ENCODE peak calls at places on chromosomes 7 and 10, in six cellular contexts. V is dorsolateral prefrontal cortex, N is uterus, L is cardiac muscle cell, T is AG04450, P is right lobe of liver. M is an unnamed sample.

GRCh38 chr10:16481052-16481728 is 40.5 kb downstream of the C1QL3 start:
- DNase-seq in V (no peak), L (peak; percentile 8), P (no peak), T (no peak), N (no peak), M (no peak)

GRCh38 chr7:29457565-29457971 is 106.1 kb upstream of the PRR15 start:
- DNase-seq in L (peak; percentile 41), N (peak; percentile 21), P (no peak), T (no peak), V (peak; percentile 46), M (no peak)

GRCh38 chr7:74452748-74453320 is 872 bp upstream of the GTF2IRD1 start:
- DNase-seq in T (no peak), N (peak; percentile 77), P (peak; percentile 79), V (no peak), L (peak; percentile 36), M (no peak)

GRCh38 chr10:27413831-27414348 is 90.2 kb upstream of the RAB18 start:
- DNase-seq in V (no peak), N (no peak), L (no peak), T (no peak), P (no peak), M (no peak)

GRCh38 chr7:24692592-24692991 is 64.7 kb downstream of the GSDME start:
- DNase-seq in N (no peak), V (no peak), P (no peak), L (no peak), T (no peak), M (no peak)

GRCh38 chr10:91296471-91296870 is 76.0 kb downstream of the PCGF5 start:
- DNase-seq in L (peak; percentile 40), N (no peak), P (no peak), V (no peak), T (no peak), M (no peak)

GRCh38 chr7:110170762-110171161 is 920.2 kb upstream of the LRRN3 start:
- DNase-seq in P (no peak), L (no peak), V (no peak), N (no peak), T (no peak), M (no peak)

GRCh38 chr10:6088721-6089333 is at the start of gene RBM17:
- DNase-seq in L (peak; percentile 99), P (peak; percentile 96), V (peak; percentile 87), N (peak; percentile 98), T (peak; percentile 93), M (peak; percentile 97)

GRCh38 chr10:94546616-94547175 is 1.1 kb downstream of the HELLS start:
- DNase-seq in N (no peak), L (peak; percentile 7), T (no peak), V (no peak), P (no peak), M (no peak)

GRCh38 chr7:107372298-107372697 is 97.6 kb upstream of the GPR22 start:
- DNase-seq in L (no peak), T (no peak), V (no peak), N (no peak), P (no peak), M (no peak)

DNA sequence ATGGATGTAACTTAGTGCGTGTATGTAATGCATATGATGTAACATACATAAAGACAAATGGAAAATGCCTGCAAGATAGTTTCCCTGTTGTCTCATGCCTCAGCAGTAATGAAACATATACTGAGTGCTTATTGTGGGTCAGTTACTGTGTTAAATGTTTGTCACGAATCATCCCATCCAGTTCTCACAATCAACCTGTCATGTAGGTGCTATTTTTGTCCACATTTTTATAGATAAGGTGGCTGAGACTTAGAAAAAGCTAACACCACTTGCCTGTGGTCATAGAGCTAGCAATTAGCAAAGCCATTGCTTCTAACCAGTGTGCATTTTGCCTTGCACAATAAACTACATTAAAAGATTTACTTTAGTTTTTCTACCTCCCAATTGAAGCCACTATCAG is 350.9 kb downstream of the AUTS2 start:
- DNase-seq in P (no peak), L (no peak), V (no peak), N (no peak), T (no peak), M (no peak)
- H3K27ac ChIP-seq in P (no peak overlapping the region), L (peak overlapping the region; percentile 91), V (no peak overlapping the region), N (no peak overlapping the region), T (no peak overlapping the region), M (no peak overlapping the region)

DNA sequence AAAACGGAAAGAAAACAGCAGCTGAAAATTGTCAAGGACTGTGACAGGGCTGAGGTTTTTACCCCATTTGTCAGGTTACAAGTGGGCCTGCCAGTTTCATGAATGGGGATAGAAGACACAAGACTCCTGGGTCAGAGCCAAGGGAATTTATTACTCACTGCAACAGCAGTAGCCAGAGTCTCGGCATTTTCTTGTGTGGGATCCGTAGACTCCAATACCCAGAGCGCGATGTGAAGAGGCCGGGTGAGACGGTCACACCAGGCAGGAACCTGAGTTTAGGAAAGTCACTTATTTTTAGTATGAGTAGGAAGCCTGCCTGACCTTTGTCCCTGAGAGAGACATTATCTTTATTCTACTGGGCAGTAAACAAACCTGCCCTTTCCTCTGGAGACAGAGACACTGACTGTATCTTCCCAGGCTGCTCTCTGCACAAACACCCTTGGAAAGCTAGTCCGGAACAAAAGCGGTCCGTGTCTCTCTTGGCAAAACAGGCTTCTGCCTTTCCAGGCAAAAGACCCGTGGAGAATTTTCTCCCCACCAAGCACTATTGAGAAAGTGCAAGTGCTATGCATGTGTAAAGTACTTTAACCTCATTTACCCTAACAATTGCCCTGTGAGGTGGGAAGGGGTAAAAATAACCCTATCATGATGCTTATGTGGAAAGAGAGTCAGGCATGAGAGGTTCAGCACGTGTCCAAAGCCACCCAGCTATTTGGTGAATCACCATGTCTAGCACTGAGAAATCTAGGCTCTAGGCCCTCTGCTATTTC is 58.4 kb downstream of the JCAD start:
- DNase-seq in T (peak; percentile 68), V (no peak), P (peak; percentile 60), L (peak; percentile 97), N (peak; percentile 65), M (peak; percentile 84)
- H3K4me3 ChIP-seq in T (no peak overlapping the region), V (no peak overlapping the region), P (no peak overlapping the region), L (no peak overlapping the region), N (no peak overlapping the region), M (peak overlapping the region; percentile 42)

DNA sequence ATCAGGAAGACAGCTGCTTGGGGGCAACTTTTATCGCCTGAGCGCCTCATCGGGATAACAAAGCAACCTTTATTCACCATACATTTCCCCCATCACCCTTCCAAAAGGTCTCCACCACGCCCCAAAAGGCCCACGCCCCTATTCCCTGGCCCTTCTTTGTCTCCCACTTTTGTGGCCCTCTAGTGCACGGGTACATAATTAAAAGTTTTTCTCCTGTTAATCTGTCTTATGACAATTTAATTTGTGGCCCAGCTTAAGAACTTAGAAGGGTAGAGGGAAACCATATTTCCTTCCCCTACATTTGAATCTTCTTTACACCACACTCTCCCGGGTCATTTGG is 643 bp downstream of the RP9 start:
- DNase-seq in L (no peak), N (no peak), V (no peak), P (no peak), T (no peak), M (no peak)
- TF ChIP-seq CTCF in L (peak; percentile 18), N (no peak), V (peak; percentile 2), P (peak; percentile 9), T (peak; percentile 11), M (no peak)

GRCh38 chr10:80516506-80517075 is 21.1 kb upstream of the SH2D4B start:
- DNase-seq in L (no peak), N (no peak), T (no peak), P (no peak), V (no peak), M (no peak)
- H3K27ac ChIP-seq in L (no peak overlapping the region), N (peak overlapping the region; percentile 23), T (no peak overlapping the region), P (no peak overlapping the region), V (peak overlapping the region; percentile 64), M (peak overlapping the region; percentile 64)

DNA sequence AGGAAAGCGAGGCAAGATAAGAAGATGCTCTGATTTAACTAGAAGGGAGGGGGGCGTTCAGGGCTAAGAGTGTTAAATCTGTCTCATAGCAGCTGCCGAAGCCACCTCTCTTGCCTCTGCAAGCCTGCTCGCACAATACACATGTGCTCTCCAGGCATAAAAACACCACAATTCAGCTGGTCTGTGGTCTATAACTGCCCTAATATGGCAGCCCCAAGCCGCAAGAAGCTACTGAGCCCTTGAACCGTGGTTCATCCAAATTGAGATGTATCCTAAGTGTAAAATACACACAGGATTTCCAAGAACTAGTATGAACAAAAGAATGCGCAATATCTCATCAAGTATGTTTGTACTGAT is 70.7 kb upstream of the FGFR2 start:
- DNase-seq in N (no peak), P (no peak), V (no peak), L (no peak), T (no peak), M (no peak)
- H3K4me3 ChIP-seq in N (no peak overlapping the region), P (no peak overlapping the region), V (no peak overlapping the region), L (no peak overlapping the region), T (no peak overlapping the region), M (peak overlapping the region; percentile 23)

GRCh38 chr10:78853864-78854263 is 214.9 kb upstream of the ZMIZ1 start:
- DNase-seq in N (no peak), T (no peak), V (no peak), L (no peak), P (no peak), M (no peak)

GRCh38 chr10:78851652-78852051 is 217.1 kb upstream of the ZMIZ1 start:
- DNase-seq in P (no peak), L (no peak), N (no peak), V (no peak), T (no peak), M (peak; percentile 35)

GRCh38 chr10:78852447-78852846 is 216.3 kb upstream of the ZMIZ1 start:
- DNase-seq in N (no peak), P (no peak), T (no peak), L (no peak), V (no peak), M (no peak)

GRCh38 chr10:78850611-78851010 is 218.2 kb upstream of the ZMIZ1 start:
- DNase-seq in V (no peak), N (no peak), L (no peak), T (no peak), P (peak; percentile 13), M (peak; percentile 49)

GRCh38 chr10:78852856-78853255 is 215.9 kb upstream of the ZMIZ1 start:
- DNase-seq in V (no peak), N (no peak), L (peak; percentile 40), T (no peak), P (no peak), M (peak; percentile 67)
- TF ChIP-seq CTCF in V (peak; percentile 15), N (no peak), L (peak; percentile 33), T (peak; percentile 23), P (peak; percentile 19), M (no peak)

DNA sequence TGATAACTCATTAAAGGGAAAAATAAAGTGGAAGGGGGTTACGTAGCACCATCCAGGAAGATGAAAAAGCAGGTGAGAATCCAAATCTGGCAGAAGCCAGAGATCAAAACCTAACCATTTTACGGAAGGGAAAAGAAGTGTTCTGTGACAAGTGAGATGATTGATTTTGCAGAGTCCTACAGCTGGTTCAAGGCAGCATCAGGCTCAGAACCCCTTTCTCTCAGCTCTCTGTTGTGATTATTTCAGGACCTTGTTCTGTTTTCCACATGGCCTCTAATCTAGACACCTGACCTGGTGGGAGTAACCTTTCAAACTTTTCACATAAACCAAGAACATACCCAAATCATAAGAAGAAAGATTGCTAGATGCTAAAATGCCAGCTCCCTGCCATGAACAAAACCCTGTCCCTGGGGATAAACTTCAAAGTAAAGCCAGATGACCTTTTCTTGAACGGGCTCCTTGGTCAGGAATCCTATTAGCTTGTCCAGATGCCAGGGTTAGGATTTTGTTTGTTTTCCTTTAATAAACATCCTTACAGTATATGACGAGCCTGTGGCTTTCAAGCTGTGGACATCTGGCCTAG is 5.9 kb downstream of the DUSP5 start:
- DNase-seq in L (no peak), N (no peak), T (no peak), P (no peak), V (no peak), M (no peak)
- H3K27ac ChIP-seq in L (no peak overlapping the region), N (peak overlapping the region; percentile 97), T (peak overlapping the region; percentile 81), P (peak overlapping the region; percentile 20), V (peak overlapping the region; percentile 12), M (peak overlapping the region; percentile 3)

GRCh38 chr10:33422779-33423520 is 88.5 kb upstream of the NRP1 start:
- DNase-seq in P (no peak), N (peak; percentile 62), L (peak; percentile 45), T (no peak), V (no peak), M (no peak)
- H3K4me3 ChIP-seq in P (no peak overlapping the region), N (no peak overlapping the region), L (no peak overlapping the region), T (no peak overlapping the region), V (no peak overlapping the region), M (no peak overlapping the region)